ENCODE peak calls at places on chromosomes 16 and 17, in seven cellular contexts. H, G, Q, T, F, K and R are unnamed samples.

GRCh38 chr16:24853830-24854229 is 8.1 kb downstream of the SLC5A11 start:
- DNase-seq in G (no peak), F (no peak), T (peak), H (peak), Q (peak), K (peak), R (no peak)

GRCh38 chr17:74126179-74126900 is 77.1 kb upstream of the RPL38 start:
- DNase-seq in Q (no peak), G (no peak), T (no peak), F (peak), H (no peak), K (no peak), R (no peak)

GRCh38 chr17:5011928-5012327 is 14.2 kb downstream of the KIF1C start:
- DNase-seq in K (no peak), Q (peak), H (no peak), F (no peak), T (peak), G (no peak), R (no peak)

GRCh38 chr16:4733747-4734062 is 366 bp downstream of the ANKS3 start:
- DNase-seq in Q (no peak), T (no peak), H (no peak), G (no peak), K (no peak), F (no peak), R (no peak)

GRCh38 chr16:85429776-85430522 is 183.2 kb upstream of the GSE1 start:
- DNase-seq in G (no peak), Q (no peak), F (no peak), H (no peak), K (no peak), T (no peak), R (no peak)

GRCh38 chr17:3772764-3773163 is 28.2 kb downstream of the ITGAE start:
- DNase-seq in F (peak), G (no peak), Q (no peak), T (no peak), K (no peak), H (peak), R (no peak)

GRCh38 chr17:2929881-2930533 is 133.4 kb downstream of the OR1D5 start:
- DNase-seq in Q (peak), G (peak), K (peak), T (peak), H (peak), F (peak), R (peak)

GRCh38 chr17:75632863-75633483 is at the start of gene SMIM5:
- DNase-seq in H (peak), G (peak), Q (peak), F (peak), T (peak), K (peak), R (peak)

GRCh38 chr17:39791296-39791992 is 53.7 kb downstream of the GRB7 start:
- DNase-seq in K (no peak), G (no peak), F (no peak), H (peak), Q (no peak), T (no peak), R (no peak)

GRCh38 chr16:8874388-8874787 is 5.6 kb upstream of the CARHSP1 start:
- DNase-seq in T (no peak), G (no peak), K (no peak), F (no peak), H (no peak), Q (no peak), R (no peak)

GRCh38 chr17:17780941-17781590 is 55.7 kb downstream of the SREBF1 start:
- DNase-seq in G (peak), Q (peak), K (peak), H (peak), F (peak), T (peak), R (no peak)

GRCh38 chr16:89200124-89200849 is at the start of gene SLC22A31:
- DNase-seq in Q (no peak), H (peak), G (no peak), T (no peak), F (peak), K (no peak), R (no peak)

GRCh38 chr17:49496183-49496865 is 1.2 kb downstream of the NGFR start:
- DNase-seq in Q (peak), H (peak), G (peak), T (peak), F (peak), K (peak), R (peak)

GRCh38 chr16:71610936-71611871 is 14.8 kb upstream of the MARVELD3 start:
- DNase-seq in F (peak), T (peak), K (peak), Q (peak), H (peak), G (peak), R (peak)

GRCh38 chr17:28033972-28034714 is 8.3 kb upstream of the NLK start:
- DNase-seq in K (peak), T (peak), F (no peak), H (no peak), G (no peak), Q (peak), R (no peak)

GRCh38 chr17:76154935-76155845 is 14.1 kb upstream of the FOXJ1 start:
- DNase-seq in K (no peak), Q (no peak), T (no peak), F (peak), G (no peak), H (no peak), R (no peak)

GRCh38 chr16:9159839-9160550 is 68.6 kb downstream of the HAPSTR1 start:
- DNase-seq in K (peak), T (peak), Q (peak), H (peak), F (peak), G (peak), R (peak)

GRCh38 chr17:56983380-56983779 is 5.4 kb downstream of the SCPEP1 start:
- DNase-seq in H (no peak), F (no peak), Q (no peak), G (no peak), K (no peak), T (no peak), R (no peak)

GRCh38 chr16:77540656-77541055 is 105.8 kb upstream of the ADAMTS18 start:
- DNase-seq in G (no peak), F (no peak), Q (no peak), T (peak), H (no peak), K (no peak), R (no peak)
- H3K4me2 ChIP-seq in G (no peak), F (no peak), Q (no peak), T (no peak), H (no peak), K (no peak), R (no peak)

GRCh38 chr16:19907161-19907992 is 22.7 kb upstream of the GPRC5B start:
- DNase-seq in K (peak), F (peak), T (peak), G (peak), Q (peak), H (peak), R (peak)
- TF ChIP-seq CTCF in K (peak), F (peak), T (peak), G (peak), Q (peak), H (peak), R (peak)

GRCh38 chr17:78428025-78428575 is 49.7 kb downstream of the PGS1 start:
- DNase-seq in H (no peak), F (no peak), T (no peak), Q (no peak), G (no peak), K (no peak), R (no peak)
- H3K4me2 ChIP-seq in H (no peak), F (no peak), T (no peak), Q (no peak), G (no peak), K (no peak), R (no peak)

GRCh38 chr16:2720719-2721633 is 952 bp upstream of the PRSS27 start:
- DNase-seq in F (peak), Q (peak), K (peak), H (peak), T (peak), G (peak), R (peak)
- TF ChIP-seq CTCF in F (no peak), Q (peak), K (peak), H (peak), T (peak), G (peak), R (peak)

GRCh38 chr17:34726536-34727384 is 147.4 kb downstream of the TMEM132E start:
- DNase-seq in Q (no peak), K (no peak), G (no peak), T (no peak), F (peak), H (no peak), R (no peak)

GRCh38 chr17:34728771-34729310 is 149.5 kb downstream of the TMEM132E start:
- DNase-seq in T (no peak), G (no peak), F (peak), Q (no peak), H (peak), K (no peak), R (no peak)

GRCh38 chr17:34725008-34725407 is 145.6 kb downstream of the TMEM132E start:
- DNase-seq in Q (no peak), H (no peak), F (peak), G (no peak), K (no peak), T (no peak), R (no peak)

GRCh38 chr17:34725740-34726139 is 146.4 kb downstream of the TMEM132E start:
- DNase-seq in T (no peak), Q (no peak), K (no peak), F (peak), G (no peak), H (no peak), R (no peak)

DNA sequence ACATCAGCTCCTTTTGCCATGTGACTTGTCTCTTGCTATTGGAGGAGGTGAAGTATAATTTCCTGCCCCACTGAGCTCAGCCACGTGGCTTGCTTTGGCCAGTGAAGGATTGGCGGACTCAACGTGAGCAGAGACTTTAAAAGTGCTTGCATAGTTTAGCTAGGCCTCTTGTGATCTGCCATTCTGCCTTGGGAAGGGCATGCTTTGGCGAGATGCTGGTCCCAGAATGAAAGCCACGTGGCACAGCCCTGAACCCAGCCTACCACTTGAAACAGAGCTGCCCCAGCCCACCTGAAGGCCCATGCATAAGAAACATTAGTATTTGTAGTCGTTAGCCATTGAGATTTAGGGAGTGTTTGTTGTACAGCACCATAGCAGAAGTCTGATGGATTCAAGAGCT is 148.2 kb downstream of the TMEM132E start:
- DNase-seq in G (no peak), T (no peak), F (peak), Q (no peak), H (no peak), K (no peak), R (no peak)
- H3K4me2 ChIP-seq in G (no peak), T (no peak), F (no peak), Q (no peak), H (no peak), K (no peak), R (no peak)

GRCh38 chr16:47727131-47727530 is 266.0 kb downstream of the PHKB start:
- DNase-seq in Q (no peak), F (no peak), T (no peak), K (no peak), G (no peak), H (no peak), R (no peak)
- TF ChIP-seq CTCF in Q (no peak), F (no peak), T (no peak), K (no peak), G (no peak), H (no peak), R (no peak)

DNA sequence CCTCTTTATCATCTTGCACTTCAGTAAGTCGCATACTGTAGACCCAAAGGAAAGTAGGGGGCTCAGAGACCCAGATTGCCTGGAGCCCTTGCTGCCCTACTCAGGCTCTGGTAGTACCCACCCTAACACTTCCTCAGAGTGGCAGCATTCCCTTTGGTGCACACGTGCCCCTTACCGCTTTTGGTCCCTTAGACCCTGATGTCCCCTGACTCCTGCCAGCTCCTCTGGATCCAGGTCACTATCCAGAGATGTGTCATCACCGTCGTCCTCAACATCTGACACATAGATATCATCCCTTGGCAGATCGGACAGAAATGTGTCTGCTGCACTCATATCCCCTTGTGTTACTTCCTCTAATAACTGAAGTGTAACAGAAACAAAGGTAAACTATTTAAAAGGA is 5.4 kb upstream of the PSMC5 start:
- DNase-seq in F (no peak), H (no peak), Q (no peak), G (no peak), T (no peak), K (no peak), R (no peak)
- H3K4me2 ChIP-seq in F (no peak), H (no peak), Q (no peak), G (no peak), T (no peak), K (no peak), R (no peak)

GRCh38 chr17:46977348-46977747 is 1.7 kb downstream of the RPRML start:
- DNase-seq in K (peak), Q (peak), T (no peak), H (peak), G (peak), F (peak), R (peak)
- TF ChIP-seq CTCF in K (peak), Q (peak), T (peak), H (peak), G (no peak), F (peak), R (peak)

GRCh38 chr16:70438325-70438982 is 446 bp downstream of the ST3GAL2 start:
- DNase-seq in T (no peak), F (no peak), K (no peak), G (no peak), Q (no peak), H (peak), R (no peak)
- H3K4me2 ChIP-seq in T (peak), F (peak), K (peak), G (peak), Q (peak), H (peak), R (peak)

GRCh38 chr17:14753383-14753782 is 452.5 kb downstream of the HS3ST3B1 start:
- DNase-seq in G (no peak), Q (no peak), H (no peak), K (no peak), F (no peak), T (no peak), R (no peak)

GRCh38 chr17:14760212-14760611 is 459.3 kb downstream of the HS3ST3B1 start:
- DNase-seq in H (no peak), K (no peak), G (no peak), T (no peak), Q (no peak), F (no peak), R (peak)

GRCh38 chr17:14755002-14755401 is 454.1 kb downstream of the HS3ST3B1 start:
- DNase-seq in K (no peak), H (no peak), G (no peak), F (no peak), T (no peak), Q (peak), R (no peak)

GRCh38 chr17:14759325-14759724 is 458.4 kb downstream of the HS3ST3B1 start:
- DNase-seq in H (no peak), F (no peak), G (no peak), K (no peak), T (no peak), Q (no peak), R (no peak)

GRCh38 chr17:14756469-14756868 is 455.6 kb downstream of the HS3ST3B1 start:
- DNase-seq in K (no peak), H (peak), F (no peak), T (no peak), Q (no peak), G (no peak), R (no peak)
- TF ChIP-seq CTCF in K (no peak), H (no peak), F (no peak), T (no peak), Q (no peak), G (no peak), R (no peak)